ENCODE peak calls at places on chromosome 20, in four cellular contexts. One of them, this sample, is unnamed.

GRCh38 chr20:3614509-3614908 is 48.7 kb downstream of the GFRA4 start:
- DNase-seq in heart left ventricle: no peak
- DNase-seq in lung: no peak
- DNase-seq in ovary: no peak
- DNase-seq in this sample: peak; percentile 26

GRCh38 chr20:56391596-56392281 is at the start of gene AURKA:
- DNase-seq in heart left ventricle: no peak
- DNase-seq in lung: no peak
- DNase-seq in ovary: no peak
- DNase-seq in this sample: peak; percentile 19

GRCh38 chr20:21235713-21236445 is 67.3 kb upstream of the XRN2 start:
- DNase-seq in heart left ventricle: peak; percentile 52
- DNase-seq in ovary: peak; percentile 52
- DNase-seq in lung: peak; percentile 55
- DNase-seq in this sample: peak; percentile 78

GRCh38 chr20:46022411-46023147 is 6.4 kb upstream of the SLC12A5 start:
- DNase-seq in heart left ventricle: peak; percentile 64
- DNase-seq in lung: peak; percentile 68
- DNase-seq in ovary: peak; percentile 46
- DNase-seq in this sample: no peak

GRCh38 chr20:42875581-42875980 is 314.1 kb downstream of the PTPRT start:
- DNase-seq in ovary: no peak
- DNase-seq in lung: no peak
- DNase-seq in heart left ventricle: no peak
- DNase-seq in this sample: no peak

GRCh38 chr20:41989935-41990635 is 371.9 kb upstream of the CHD6 start:
- DNase-seq in lung: no peak
- DNase-seq in ovary: no peak
- DNase-seq in heart left ventricle: no peak
- DNase-seq in this sample: no peak

GRCh38 chr20:2301164-2301622 is 5.4 kb downstream of the TGM3 start:
- DNase-seq in lung: peak; percentile 61
- DNase-seq in heart left ventricle: peak; percentile 57
- DNase-seq in ovary: no peak
- DNase-seq in this sample: peak; percentile 22

GRCh38 chr20:5156670-5157448 is 30.1 kb downstream of the CDS2 start:
- DNase-seq in ovary: no peak
- DNase-seq in lung: no peak
- DNase-seq in heart left ventricle: no peak
- DNase-seq in this sample: peak; percentile 71

GRCh38 chr20:58274384-58274783 is 35.1 kb upstream of the RAB22A start:
- DNase-seq in ovary: no peak
- DNase-seq in lung: no peak
- DNase-seq in heart left ventricle: no peak
- DNase-seq in this sample: no peak

GRCh38 chr20:55893031-55893430 is 112.3 kb downstream of the CBLN4 start:
- DNase-seq in heart left ventricle: no peak
- DNase-seq in ovary: no peak
- DNase-seq in lung: no peak
- DNase-seq in this sample: no peak

GRCh38 chr20:54208492-54209044 is 681 bp downstream of the PFDN4 start:
- DNase-seq in heart left ventricle: no peak
- DNase-seq in ovary: no peak
- DNase-seq in lung: no peak
- DNase-seq in this sample: peak; percentile 64

GRCh38 chr20:10637062-10637559 is 36.7 kb downstream of the JAG1 start:
- DNase-seq in lung: no peak
- DNase-seq in ovary: peak; percentile 51
- DNase-seq in heart left ventricle: peak; percentile 43
- DNase-seq in this sample: no peak

GRCh38 chr20:64090165-64090564 is 6.0 kb upstream of the LKAAEAR1 start:
- DNase-seq in ovary: no peak
- DNase-seq in lung: no peak
- DNase-seq in heart left ventricle: no peak
- DNase-seq in this sample: no peak

GRCh38 chr20:46562373-46563169 is 12.1 kb upstream of the OCSTAMP start:
- DNase-seq in heart left ventricle: peak; percentile 77
- DNase-seq in lung: peak; percentile 71
- DNase-seq in ovary: peak; percentile 83
- DNase-seq in this sample: peak; percentile 47

GRCh38 chr20:48275737-48276342 is 490.6 kb upstream of the SULF2 start:
- DNase-seq in ovary: no peak
- DNase-seq in lung: no peak
- DNase-seq in heart left ventricle: no peak
- DNase-seq in this sample: no peak

GRCh38 chr20:20547876-20548266 is 164.6 kb downstream of the RALGAPA2 start:
- DNase-seq in ovary: no peak
- DNase-seq in heart left ventricle: no peak
- DNase-seq in lung: no peak
- DNase-seq in this sample: no peak

GRCh38 chr20:21513181-21513663 is 642 bp downstream of the NKX2-2 start:
- DNase-seq in ovary: no peak
- DNase-seq in lung: no peak
- DNase-seq in heart left ventricle: no peak
- DNase-seq in this sample: no peak

GRCh38 chr20:4100679-4101078 is 85.3 kb upstream of the RNF24 start:
- DNase-seq in ovary: no peak
- DNase-seq in lung: no peak
- DNase-seq in heart left ventricle: no peak
- DNase-seq in this sample: peak; percentile 63

GRCh38 chr20:51560550-51561307 is 18.2 kb upstream of the NFATC2 start:
- DNase-seq in heart left ventricle: no peak
- DNase-seq in ovary: no peak
- DNase-seq in lung: no peak
- DNase-seq in this sample: peak; percentile 20

GRCh38 chr20:61434361-61434781 is 182.3 kb downstream of the CDH4 start:
- DNase-seq in ovary: no peak
- DNase-seq in heart left ventricle: no peak
- DNase-seq in lung: no peak
- DNase-seq in this sample: peak; percentile 13

GRCh38 chr20:5835234-5835845 is 85.1 kb downstream of the SHLD1 start:
- DNase-seq in lung: no peak
- DNase-seq in heart left ventricle: peak; percentile 31
- DNase-seq in ovary: peak; percentile 47
- DNase-seq in this sample: peak; percentile 77

GRCh38 chr20:12891643-12892042 is 117.1 kb upstream of the SPTLC3 start:
- DNase-seq in lung: no peak
- DNase-seq in heart left ventricle: peak; percentile 35
- DNase-seq in ovary: no peak
- DNase-seq in this sample: no peak

GRCh38 chr20:58875541-58876134 is 23.1 kb downstream of the GNAS start:
- DNase-seq in ovary: no peak
- DNase-seq in heart left ventricle: no peak
- DNase-seq in lung: no peak
- DNase-seq in this sample: no peak

GRCh38 chr20:23636182-23636907 is 1.4 kb downstream of the CST3 start:
- DNase-seq in ovary: no peak
- DNase-seq in heart left ventricle: no peak
- DNase-seq in lung: no peak
- DNase-seq in this sample: no peak

GRCh38 chr20:32580194-32580593 is 4.9 kb downstream of the NOL4L start:
- DNase-seq in ovary: no peak
- DNase-seq in lung: no peak
- DNase-seq in heart left ventricle: no peak
- DNase-seq in this sample: no peak

GRCh38 chr20:51818479-51819008 is 16.2 kb upstream of the SALL4 start:
- DNase-seq in heart left ventricle: no peak
- DNase-seq in lung: no peak
- DNase-seq in ovary: no peak
- DNase-seq in this sample: no peak

GRCh38 chr20:5033566-5033965 is 32.3 kb upstream of the SLC23A2 start:
- DNase-seq in heart left ventricle: no peak
- DNase-seq in ovary: no peak
- DNase-seq in lung: no peak
- DNase-seq in this sample: no peak

GRCh38 chr20:51444472-51444871 is 98.0 kb downstream of the NFATC2 start:
- DNase-seq in heart left ventricle: no peak
- DNase-seq in lung: no peak
- DNase-seq in ovary: no peak
- DNase-seq in this sample: peak; percentile 75

GRCh38 chr20:46670228-46670584 is 18.9 kb upstream of the SLC13A3 start:
- DNase-seq in ovary: no peak
- DNase-seq in lung: no peak
- DNase-seq in heart left ventricle: no peak
- DNase-seq in this sample: no peak

GRCh38 chr20:32580970-32581838 is 3.9 kb downstream of the NOL4L start:
- DNase-seq in ovary: no peak
- DNase-seq in lung: no peak
- DNase-seq in heart left ventricle: no peak
- DNase-seq in this sample: no peak

GRCh38 chr20:52805128-52805527 is 167.0 kb upstream of the TSHZ2 start:
- DNase-seq in heart left ventricle: no peak
- DNase-seq in lung: no peak
- DNase-seq in ovary: no peak
- DNase-seq in this sample: no peak

GRCh38 chr20:41330343-41330720 is 10.3 kb upstream of the LPIN3 start:
- DNase-seq in lung: no peak
- DNase-seq in ovary: no peak
- DNase-seq in heart left ventricle: no peak
- DNase-seq in this sample: peak; percentile 54

DNA sequence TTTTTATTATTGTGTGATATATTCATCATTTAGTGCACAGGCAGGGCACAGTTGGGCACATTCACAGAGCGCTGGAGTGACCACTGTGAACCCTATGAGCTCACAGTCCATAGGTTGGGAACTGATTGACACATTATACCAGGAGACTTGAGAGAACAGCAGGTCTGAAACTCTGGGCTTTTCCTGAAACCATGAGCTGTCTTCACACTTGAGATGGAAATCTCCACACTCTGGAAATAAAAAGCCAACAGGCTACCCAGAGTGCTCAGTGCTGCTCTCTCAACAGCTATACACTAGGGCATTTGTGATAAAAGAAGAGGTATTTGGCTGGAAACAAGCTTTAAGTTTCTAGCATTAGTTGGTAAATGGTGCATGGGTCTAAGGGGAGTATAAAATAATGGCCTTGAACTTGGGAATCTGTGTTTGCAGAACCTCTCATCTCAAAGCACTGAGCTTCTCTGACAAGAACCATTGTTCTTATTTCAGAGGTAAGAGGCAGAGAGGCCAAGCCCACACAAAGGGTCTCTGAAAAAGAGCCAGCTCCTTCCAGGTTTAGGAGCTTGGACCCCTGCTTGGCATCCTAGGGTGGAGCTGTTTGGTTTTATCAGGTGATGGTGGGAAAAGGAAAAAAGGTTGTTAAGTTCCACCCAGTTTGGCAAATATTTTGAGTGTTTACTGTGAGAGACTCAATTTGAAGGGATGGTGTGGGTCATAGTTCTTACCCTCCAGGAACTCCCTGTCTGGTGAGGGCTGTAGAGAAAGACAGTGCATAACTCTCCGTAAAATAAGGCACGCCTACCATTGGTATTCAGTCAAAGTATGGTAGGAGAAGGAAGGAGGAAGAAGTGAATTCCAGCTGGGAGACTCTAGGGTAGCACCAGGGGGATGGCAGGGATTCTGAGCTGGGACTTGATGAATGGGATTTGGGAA is 14.5 kb downstream of the CHMP4B start:
- DNase-seq in heart left ventricle: no peak
- DNase-seq in ovary: no peak
- DNase-seq in lung: no peak
- DNase-seq in this sample: no peak
- H3K4me3 ChIP-seq in heart left ventricle: no peak overlapping the region
- H3K4me3 ChIP-seq in ovary: no peak overlapping the region
- H3K4me3 ChIP-seq in lung: no peak overlapping the region
- H3K4me3 ChIP-seq in this sample: no peak overlapping the region

DNA sequence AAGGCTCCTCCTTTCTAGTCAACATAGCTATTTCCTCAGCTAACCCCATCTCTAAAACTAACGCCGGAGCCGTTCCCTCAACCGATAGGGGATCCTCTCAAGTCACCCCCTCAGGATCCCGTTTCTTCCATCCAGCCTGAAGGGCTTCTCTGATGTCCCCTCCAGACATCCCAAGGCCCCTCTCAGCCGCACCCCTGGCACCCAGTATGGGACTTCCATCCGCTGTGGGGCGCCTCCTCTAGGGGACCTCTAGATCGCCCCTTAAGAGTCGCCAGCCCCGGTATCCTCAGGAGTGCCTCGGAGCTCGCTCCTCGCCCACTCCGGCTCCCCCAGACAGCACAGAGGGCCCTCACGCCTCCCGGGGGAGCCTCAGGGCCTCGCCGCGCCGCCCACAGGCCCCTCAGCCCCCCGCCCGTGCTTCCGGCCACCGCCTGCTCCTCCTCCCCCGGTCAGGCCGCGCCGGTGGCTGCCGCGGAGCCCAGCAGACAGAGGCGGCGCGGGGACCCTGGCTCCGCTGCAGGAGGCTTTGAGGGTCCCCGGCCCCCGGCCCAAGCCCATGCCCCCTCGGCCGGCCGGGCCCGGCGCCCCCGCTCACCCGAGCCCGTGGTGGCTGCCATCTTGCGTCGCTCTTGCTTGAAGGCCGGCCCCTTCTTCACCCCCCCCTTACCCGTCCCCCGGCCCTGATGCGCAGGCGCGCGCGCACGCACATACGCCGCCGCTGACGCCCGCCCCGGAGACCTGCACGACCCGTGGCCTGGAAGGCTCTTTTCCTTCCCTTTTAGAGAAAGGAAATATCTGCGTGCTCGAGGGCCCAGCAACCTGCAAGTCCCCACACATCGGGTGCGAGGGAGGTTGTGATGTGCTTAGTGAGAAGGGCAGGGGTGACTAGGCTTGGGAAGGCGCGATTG is at the start of gene UBE2V1:
- DNase-seq in ovary: peak; percentile 90
- DNase-seq in heart left ventricle: peak; percentile 96
- DNase-seq in lung: peak; percentile 90
- DNase-seq in this sample: peak; percentile 86
- TF ChIP-seq CTCF in ovary: peak; percentile 45
- TF ChIP-seq CTCF in heart left ventricle: peak; percentile 37
- TF ChIP-seq CTCF in lung: no peak
- TF ChIP-seq CTCF in this sample: peak; percentile 40

DNA sequence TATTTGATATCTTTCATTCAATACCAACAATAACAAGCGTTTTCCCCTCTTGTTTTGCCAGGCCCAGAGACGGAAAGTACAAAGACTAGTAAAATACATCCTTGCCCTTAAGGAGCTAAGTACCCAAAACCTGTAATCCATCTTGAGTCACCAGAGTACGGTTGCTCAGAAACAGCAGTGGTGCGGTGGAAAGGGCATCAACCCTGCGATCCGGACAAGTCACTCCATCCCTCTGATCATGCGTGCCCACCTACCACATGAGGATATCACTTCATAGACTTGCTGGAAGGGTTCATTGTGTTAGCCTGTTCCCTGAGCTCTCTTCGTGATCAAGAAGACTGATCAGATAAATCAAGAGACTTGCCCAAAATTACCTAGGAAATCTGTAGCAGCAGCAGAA is 1.9 kb downstream of the TOMM34 start:
- DNase-seq in lung: no peak
- DNase-seq in ovary: no peak
- DNase-seq in heart left ventricle: no peak
- DNase-seq in this sample: no peak
- H3K4me3 ChIP-seq in lung: no peak overlapping the region
- H3K4me3 ChIP-seq in ovary: no peak overlapping the region
- H3K4me3 ChIP-seq in heart left ventricle: no peak overlapping the region
- H3K4me3 ChIP-seq in this sample: no peak overlapping the region

GRCh38 chr20:18718129-18718528 is 95.5 kb upstream of the SCP2D1 start:
- DNase-seq in heart left ventricle: no peak
- DNase-seq in ovary: no peak
- DNase-seq in lung: no peak
- DNase-seq in this sample: no peak
- TF ChIP-seq CTCF in heart left ventricle: no peak
- TF ChIP-seq CTCF in ovary: no peak
- TF ChIP-seq CTCF in lung: no peak
- TF ChIP-seq CTCF in this sample: no peak

GRCh38 chr20:16243470-16243869 is 329.8 kb downstream of the KIF16B start:
- DNase-seq in heart left ventricle: no peak
- DNase-seq in lung: no peak
- DNase-seq in ovary: no peak
- DNase-seq in this sample: no peak
- H3K4me3 ChIP-seq in heart left ventricle: no peak overlapping the region
- H3K4me3 ChIP-seq in lung: no peak overlapping the region
- H3K4me3 ChIP-seq in ovary: no peak overlapping the region
- H3K4me3 ChIP-seq in this sample: no peak overlapping the region

This sample was measured in foreskin fibroblast.